ENCODE peak calls at places on chromosomes 7 and 10, in seven cellular contexts. One of them, this sample, is unnamed.

GRCh38 chr10:86030312-86030711 is 336.3 kb downstream of the GRID1 start:
- ATAC-seq in IMR-90: no peak
- ATAC-seq in memory B cell: no peak
- ATAC-seq in A549: no peak
- ATAC-seq in activated T-cell treated with anti-CD3 and anti-CD28 coated beads, Interleukin-2, amount 50 U/mL, for 4 hours: no peak
- ATAC-seq in left lobe of liver: no peak
- ATAC-seq in natural killer cell: no peak
- ATAC-seq in this sample: no peak

GRCh38 chr7:94170836-94171235 is 166.7 kb upstream of the BET1 start:
- ATAC-seq in activated T-cell treated with anti-CD3 and anti-CD28 coated beads, Interleukin-2, amount 50 U/mL, for 4 hours: peak
- ATAC-seq in IMR-90: no peak
- ATAC-seq in natural killer cell: no peak
- ATAC-seq in memory B cell: peak
- ATAC-seq in left lobe of liver: no peak
- ATAC-seq in A549: no peak
- ATAC-seq in this sample: no peak

GRCh38 chr7:134844200-134844599 is 64.8 kb downstream of the CALD1 start:
- ATAC-seq in A549: no peak
- ATAC-seq in memory B cell: no peak
- ATAC-seq in activated T-cell treated with anti-CD3 and anti-CD28 coated beads, Interleukin-2, amount 50 U/mL, for 4 hours: no peak
- ATAC-seq in IMR-90: no peak
- ATAC-seq in natural killer cell: no peak
- ATAC-seq in left lobe of liver: no peak
- ATAC-seq in this sample: no peak

GRCh38 chr7:117873056-117873932 is at the start of gene CTTNBP2:
- ATAC-seq in left lobe of liver: peak
- ATAC-seq in IMR-90: peak
- ATAC-seq in activated T-cell treated with anti-CD3 and anti-CD28 coated beads, Interleukin-2, amount 50 U/mL, for 4 hours: peak
- ATAC-seq in natural killer cell: no peak
- ATAC-seq in A549: peak
- ATAC-seq in memory B cell: peak
- ATAC-seq in this sample: peak

GRCh38 chr7:17984288-17984687 is 43.4 kb downstream of the PRPS1L1 start:
- ATAC-seq in IMR-90: no peak
- ATAC-seq in left lobe of liver: no peak
- ATAC-seq in activated T-cell treated with anti-CD3 and anti-CD28 coated beads, Interleukin-2, amount 50 U/mL, for 4 hours: no peak
- ATAC-seq in A549: no peak
- ATAC-seq in natural killer cell: no peak
- ATAC-seq in memory B cell: no peak
- ATAC-seq in this sample: no peak

GRCh38 chr7:50869108-50869716 is 86.5 kb upstream of the GRB10 start:
- ATAC-seq in A549: peak
- ATAC-seq in natural killer cell: no peak
- ATAC-seq in IMR-90: peak
- ATAC-seq in memory B cell: no peak
- ATAC-seq in activated T-cell treated with anti-CD3 and anti-CD28 coated beads, Interleukin-2, amount 50 U/mL, for 4 hours: no peak
- ATAC-seq in left lobe of liver: no peak
- ATAC-seq in this sample: peak

GRCh38 chr7:50854831-50855230 is 72.1 kb upstream of the GRB10 start:
- ATAC-seq in IMR-90: no peak
- ATAC-seq in natural killer cell: no peak
- ATAC-seq in A549: no peak
- ATAC-seq in left lobe of liver: no peak
- ATAC-seq in memory B cell: no peak
- ATAC-seq in activated T-cell treated with anti-CD3 and anti-CD28 coated beads, Interleukin-2, amount 50 U/mL, for 4 hours: no peak
- ATAC-seq in this sample: no peak

GRCh38 chr7:15197359-15197977 is 294.9 kb upstream of the DGKB start:
- ATAC-seq in memory B cell: no peak
- ATAC-seq in natural killer cell: no peak
- ATAC-seq in left lobe of liver: no peak
- ATAC-seq in IMR-90: no peak
- ATAC-seq in activated T-cell treated with anti-CD3 and anti-CD28 coated beads, Interleukin-2, amount 50 U/mL, for 4 hours: no peak
- ATAC-seq in A549: no peak
- ATAC-seq in this sample: no peak

GRCh38 chr10:20631229-20631628 is 265.9 kb downstream of the NEBL start:
- ATAC-seq in memory B cell: no peak
- ATAC-seq in A549: no peak
- ATAC-seq in activated T-cell treated with anti-CD3 and anti-CD28 coated beads, Interleukin-2, amount 50 U/mL, for 4 hours: no peak
- ATAC-seq in IMR-90: no peak
- ATAC-seq in natural killer cell: no peak
- ATAC-seq in left lobe of liver: no peak
- ATAC-seq in this sample: no peak

GRCh38 chr7:19202599-19202998 is 57.4 kb upstream of the FERD3L start:
- ATAC-seq in left lobe of liver: no peak
- ATAC-seq in natural killer cell: no peak
- ATAC-seq in activated T-cell treated with anti-CD3 and anti-CD28 coated beads, Interleukin-2, amount 50 U/mL, for 4 hours: no peak
- ATAC-seq in IMR-90: no peak
- ATAC-seq in memory B cell: no peak
- ATAC-seq in A549: no peak
- ATAC-seq in this sample: no peak

GRCh38 chr10:63409465-63410027 is 56.2 kb downstream of the JMJD1C start:
- ATAC-seq in memory B cell: peak
- ATAC-seq in A549: peak
- ATAC-seq in left lobe of liver: no peak
- ATAC-seq in IMR-90: peak
- ATAC-seq in activated T-cell treated with anti-CD3 and anti-CD28 coated beads, Interleukin-2, amount 50 U/mL, for 4 hours: no peak
- ATAC-seq in natural killer cell: no peak
- ATAC-seq in this sample: no peak

GRCh38 chr7:498678-499641 is 20.7 kb downstream of the PDGFA start:
- ATAC-seq in natural killer cell: no peak
- ATAC-seq in left lobe of liver: peak
- ATAC-seq in activated T-cell treated with anti-CD3 and anti-CD28 coated beads, Interleukin-2, amount 50 U/mL, for 4 hours: no peak
- ATAC-seq in memory B cell: no peak
- ATAC-seq in A549: no peak
- ATAC-seq in IMR-90: no peak
- ATAC-seq in this sample: no peak

GRCh38 chr7:27192546-27193334 is 7.2 kb downstream of the HOXA13 start:
- ATAC-seq in activated T-cell treated with anti-CD3 and anti-CD28 coated beads, Interleukin-2, amount 50 U/mL, for 4 hours: peak
- ATAC-seq in A549: no peak
- ATAC-seq in IMR-90: peak
- ATAC-seq in left lobe of liver: peak
- ATAC-seq in memory B cell: peak
- ATAC-seq in natural killer cell: peak
- ATAC-seq in this sample: peak

GRCh38 chr10:49080071-49080470 is 35.3 kb downstream of the VSTM4 start:
- ATAC-seq in left lobe of liver: no peak
- ATAC-seq in natural killer cell: no peak
- ATAC-seq in activated T-cell treated with anti-CD3 and anti-CD28 coated beads, Interleukin-2, amount 50 U/mL, for 4 hours: no peak
- ATAC-seq in A549: no peak
- ATAC-seq in memory B cell: no peak
- ATAC-seq in IMR-90: no peak
- ATAC-seq in this sample: peak

GRCh38 chr7:31051598-31052503 is at the start of gene ADCYAP1R1:
- ATAC-seq in IMR-90: no peak
- ATAC-seq in natural killer cell: no peak
- ATAC-seq in A549: peak
- ATAC-seq in left lobe of liver: peak
- ATAC-seq in activated T-cell treated with anti-CD3 and anti-CD28 coated beads, Interleukin-2, amount 50 U/mL, for 4 hours: peak
- ATAC-seq in memory B cell: no peak
- ATAC-seq in this sample: peak

GRCh38 chr7:96508371-96508770 is 186.5 kb upstream of the SLC25A13 start:
- ATAC-seq in memory B cell: no peak
- ATAC-seq in A549: no peak
- ATAC-seq in activated T-cell treated with anti-CD3 and anti-CD28 coated beads, Interleukin-2, amount 50 U/mL, for 4 hours: no peak
- ATAC-seq in IMR-90: no peak
- ATAC-seq in natural killer cell: no peak
- ATAC-seq in left lobe of liver: peak
- ATAC-seq in this sample: no peak

GRCh38 chr10:58477902-58478301 is 34.8 kb upstream of the BICC1 start:
- ATAC-seq in memory B cell: no peak
- ATAC-seq in IMR-90: peak
- ATAC-seq in A549: peak
- ATAC-seq in activated T-cell treated with anti-CD3 and anti-CD28 coated beads, Interleukin-2, amount 50 U/mL, for 4 hours: no peak
- ATAC-seq in natural killer cell: no peak
- ATAC-seq in left lobe of liver: no peak
- ATAC-seq in this sample: no peak

GRCh38 chr10:1094112-1095057 is 38.2 kb downstream of the WDR37 start:
- ATAC-seq in left lobe of liver: no peak
- ATAC-seq in A549: no peak
- ATAC-seq in natural killer cell: no peak
- ATAC-seq in activated T-cell treated with anti-CD3 and anti-CD28 coated beads, Interleukin-2, amount 50 U/mL, for 4 hours: peak
- ATAC-seq in memory B cell: no peak
- ATAC-seq in IMR-90: no peak
- ATAC-seq in this sample: no peak

GRCh38 chr10:11824825-11825224 is 1.7 kb downstream of the PROSER2 start:
- ATAC-seq in IMR-90: no peak
- ATAC-seq in A549: no peak
- ATAC-seq in natural killer cell: no peak
- ATAC-seq in memory B cell: no peak
- ATAC-seq in left lobe of liver: no peak
- ATAC-seq in activated T-cell treated with anti-CD3 and anti-CD28 coated beads, Interleukin-2, amount 50 U/mL, for 4 hours: no peak
- ATAC-seq in this sample: no peak

GRCh38 chr7:149704507-149704906 is 68.9 kb downstream of the ZNF467 start:
- ATAC-seq in IMR-90: peak
- ATAC-seq in left lobe of liver: no peak
- ATAC-seq in A549: no peak
- ATAC-seq in natural killer cell: no peak
- ATAC-seq in activated T-cell treated with anti-CD3 and anti-CD28 coated beads, Interleukin-2, amount 50 U/mL, for 4 hours: no peak
- ATAC-seq in memory B cell: no peak
- ATAC-seq in this sample: no peak

GRCh38 chr7:139095194-139095659 is 14.3 kb downstream of the ZC3HAV1 start:
- ATAC-seq in IMR-90: no peak
- ATAC-seq in natural killer cell: peak
- ATAC-seq in left lobe of liver: peak
- ATAC-seq in activated T-cell treated with anti-CD3 and anti-CD28 coated beads, Interleukin-2, amount 50 U/mL, for 4 hours: peak
- ATAC-seq in memory B cell: peak
- ATAC-seq in A549: peak
- ATAC-seq in this sample: peak

GRCh38 chr10:99393036-99393435 is 37.4 kb downstream of the GOT1 start:
- ATAC-seq in activated T-cell treated with anti-CD3 and anti-CD28 coated beads, Interleukin-2, amount 50 U/mL, for 4 hours: no peak
- ATAC-seq in IMR-90: no peak
- ATAC-seq in memory B cell: no peak
- ATAC-seq in A549: no peak
- ATAC-seq in natural killer cell: no peak
- ATAC-seq in left lobe of liver: peak
- ATAC-seq in this sample: no peak